ENCODE peak calls at places on chromosomes 5 and 9, in ten cellular contexts. N is esophagus squamous epithelium, T is kidney, I is astrocyte, Y is endothelial cell of umbilical vein, C is colonic mucosa, V is adipocyte, B is kidney epithelial cell, E is brain microvascular endothelial cell, Q is neuronal stem cell. D is an unnamed sample. For H3K36me3, the result is how much of the 10 kb centered on the place peaks cover.

GRCh38 chr5:178278358-178279023 is 45.9 kb upstream of the PHYKPL start:
- DNase-seq in N (no peak), T (peak), I (no peak), Y (no peak), C (no peak), V (no peak), B (no peak), E (no peak), Q (no peak), D (no peak)

GRCh38 chr5:81631124-81631523 is 119.8 kb downstream of the SSBP2 start:
- DNase-seq in N (no peak), T (no peak), I (no peak), Y (no peak), C (no peak), V (no peak), B (no peak), E (no peak), Q (no peak), D (no peak)

GRCh38 chr9:82829818-82830217 is 233.1 kb downstream of the RASEF start:
- DNase-seq in N (no peak), T (no peak), I (no peak), Y (no peak), C (no peak), V (no peak), B (no peak), E (no peak), Q (no peak), D (no peak)

GRCh38 chr5:96381526-96381925 is 51.5 kb downstream of the PCSK1 start:
- DNase-seq in N (no peak), T (no peak), I (no peak), Y (no peak), C (peak), V (no peak), B (no peak), E (no peak), Q (no peak), D (no peak)

GRCh38 chr9:95736370-95736769 is 139.1 kb upstream of the ERCC6L2 start:
- DNase-seq in N (no peak), T (no peak), I (no peak), Y (no peak), C (no peak), V (no peak), B (no peak), E (no peak), Q (no peak), D (no peak)

GRCh38 chr5:52963636-52964035 is 25.5 kb upstream of the ITGA2 start:
- DNase-seq in N (no peak), T (no peak), I (no peak), Y (no peak), C (no peak), V (no peak), B (no peak), E (no peak), Q (no peak), D (peak)

GRCh38 chr5:36558652-36559051 is 47.8 kb upstream of the SLC1A3 start:
- DNase-seq in N (no peak), T (no peak), I (no peak), Y (no peak), C (no peak), V (no peak), B (no peak), E (no peak), Q (no peak), D (no peak)

GRCh38 chr9:101028346-101029299 is at the start of gene PLPPR1:
- DNase-seq in N (no peak), T (peak), I (peak), Y (peak), C (peak), V (peak), B (peak), E (peak), Q (peak), D (no peak)

GRCh38 chr5:53430618-53431252 is 49.7 kb upstream of the FST start:
- DNase-seq in N (no peak), T (no peak), I (peak), Y (peak), C (no peak), V (peak), B (no peak), E (peak), Q (no peak), D (no peak)

GRCh38 chr5:87136096-87136495 is 131.6 kb upstream of the RASA1 start:
- DNase-seq in N (no peak), T (no peak), I (peak), Y (no peak), C (no peak), V (no peak), B (no peak), E (no peak), Q (no peak), D (no peak)

GRCh38 chr9:16828335-16829281 is 41.9 kb downstream of the BNC2 start:
- DNase-seq in N (no peak), T (peak), I (peak), Y (peak), C (peak), V (peak), B (peak), E (peak), Q (peak), D (no peak)

GRCh38 chr9:76403352-76403751 is 9.1 kb upstream of the RFK start:
- DNase-seq in N (no peak), T (no peak), I (peak), Y (peak), C (no peak), V (peak), B (peak), E (peak), Q (no peak), D (peak)

GRCh38 chr9:94805585-94805984 is 79.1 kb downstream of the AOPEP start:
- DNase-seq in N (no peak), T (no peak), I (peak), Y (peak), C (peak), V (peak), B (no peak), E (peak), Q (no peak), D (peak)

GRCh38 chr5:144582046-144582445 is 411.4 kb downstream of the KCTD16 start:
- DNase-seq in N (no peak), T (no peak), I (no peak), Y (no peak), C (no peak), V (no peak), B (no peak), E (no peak), Q (no peak), D (no peak)

GRCh38 chr9:108698801-108699200 is 157.0 kb downstream of the ACTL7B start:
- DNase-seq in N (no peak), T (no peak), I (no peak), Y (no peak), C (no peak), V (no peak), B (no peak), E (no peak), Q (no peak), D (no peak)

GRCh38 chr9:26058111-26058895 is 380.1 kb upstream of the TUSC1 start:
- DNase-seq in N (no peak), T (no peak), I (peak), Y (no peak), C (no peak), V (peak), B (peak), E (no peak), Q (no peak), D (no peak)

GRCh38 chr9:12775963-12776774 is 1.3 kb downstream of the LURAP1L start:
- DNase-seq in N (no peak), T (peak), I (peak), Y (peak), C (peak), V (peak), B (peak), E (peak), Q (peak), D (peak)

GRCh38 chr5:168357881-168358280 is 66.4 kb downstream of the WWC1 start:
- DNase-seq in N (no peak), T (no peak), I (peak), Y (no peak), C (no peak), V (no peak), B (no peak), E (no peak), Q (no peak), D (no peak)

GRCh38 chr5:102590467-102590866 is 91.7 kb upstream of the SLCO6A1 start:
- DNase-seq in N (no peak), T (no peak), I (no peak), Y (no peak), C (no peak), V (no peak), B (no peak), E (no peak), Q (no peak), D (no peak)

GRCh38 chr5:90550963-90551362 is 7.6 kb upstream of the ADGRV1 start:
- DNase-seq in N (no peak), T (no peak), I (no peak), Y (no peak), C (no peak), V (no peak), B (no peak), E (no peak), Q (no peak), D (no peak)

GRCh38 chr9:35553670-35554543 is 51.2 kb upstream of the TESK1 start:
- DNase-seq in N (no peak), T (peak), I (peak), Y (peak), C (peak), V (peak), B (no peak), E (peak), Q (peak), D (peak)

GRCh38 chr5:6468870-6469269 is 20.2 kb downstream of the UBE2QL1 start:
- DNase-seq in N (no peak), T (no peak), I (no peak), Y (no peak), C (no peak), V (no peak), B (no peak), E (no peak), Q (no peak), D (no peak)

GRCh38 chr5:177317959-177318377 is 6.3 kb upstream of the MXD3 start:
- DNase-seq in N (no peak), T (peak), I (peak), Y (peak), C (peak), V (peak), B (no peak), E (peak), Q (peak), D (peak)

GRCh38 chr9:127358023-127358535 is 38.9 kb upstream of the SLC2A8 start:
- DNase-seq in N (no peak), T (no peak), I (no peak), Y (no peak), C (no peak), V (no peak), B (no peak), E (no peak), Q (no peak), D (no peak)

GRCh38 chr5:112684121-112684520 is 53.6 kb upstream of the APC start:
- DNase-seq in N (no peak), T (no peak), I (no peak), Y (no peak), C (no peak), V (no peak), B (no peak), E (no peak), Q (no peak), D (no peak)

GRCh38 chr5:135154197-135154596 is 120.2 kb upstream of the PITX1 start:
- DNase-seq in N (no peak), T (no peak), I (no peak), Y (no peak), C (no peak), V (peak), B (no peak), E (no peak), Q (no peak), D (peak)

GRCh38 chr9:86667307-86667706 is 280.0 kb downstream of the GAS1 start:
- DNase-seq in N (no peak), T (no peak), I (peak), Y (no peak), C (no peak), V (no peak), B (no peak), E (peak), Q (no peak), D (no peak)

GRCh38 chr9:130143974-130144373 is 28.2 kb upstream of the NCS1 start:
- DNase-seq in N (no peak), T (no peak), I (peak), Y (no peak), C (no peak), V (no peak), B (no peak), E (peak), Q (no peak), D (no peak)

GRCh38 chr5:23825196-23825595 is 317.8 kb downstream of the PRDM9 start:
- DNase-seq in N (no peak), T (no peak), I (no peak), Y (no peak), C (no peak), V (no peak), B (no peak), E (no peak), Q (no peak), D (no peak)

GRCh38 chr9:135087489-135087791 is at the start of gene OLFM1:
- DNase-seq in N (no peak), T (peak), I (peak), Y (peak), C (peak), V (peak), B (no peak), E (peak), Q (peak), D (no peak)

GRCh38 chr5:109959652-109960051 is 269.9 kb downstream of the MAN2A1 start:
- DNase-seq in N (no peak), T (no peak), I (no peak), Y (no peak), C (no peak), V (no peak), B (no peak), E (no peak), Q (no peak), D (no peak)

GRCh38 chr5:17511775-17512325 is 6.3 kb upstream of the TAF11L3 start:
- DNase-seq in N (no peak), T (peak), I (no peak), Y (no peak), C (no peak), V (no peak), B (no peak), E (no peak), Q (no peak), D (no peak)

GRCh38 chr5:159301351-159301911 is 28.9 kb downstream of the IL12B start:
- DNase-seq in N (no peak), T (no peak), I (peak), Y (no peak), C (no peak), V (peak), B (no peak), E (no peak), Q (no peak), D (no peak)

DNA sequence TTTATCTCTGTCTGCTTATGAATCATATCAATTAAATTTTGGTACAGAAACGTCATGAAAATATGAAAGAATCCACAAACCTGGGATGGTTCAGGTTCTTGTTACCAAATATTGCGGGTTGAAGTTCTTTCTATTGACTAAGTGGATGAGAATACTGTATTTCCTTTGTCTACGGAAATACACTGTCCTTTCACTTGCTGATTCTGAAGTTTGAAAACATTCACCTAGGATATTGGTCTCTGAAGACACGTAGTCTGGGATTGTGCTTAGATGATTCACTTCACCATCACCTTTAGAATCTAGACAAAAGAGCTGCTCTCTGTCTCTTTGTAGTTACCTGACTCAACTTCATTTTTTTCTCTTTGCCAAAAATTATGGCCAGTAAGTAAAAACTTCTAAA is 222.4 kb downstream of the FBN2 start:
- DNase-seq in N (no peak), T (no peak), I (no peak), Y (no peak), C (no peak), V (no peak), B (no peak), E (no peak), Q (no peak), D (no peak)
- H3K36me3 ChIP-seq in N (under half), T (under half), I (under half), Y (under half), C (under half), V (half or more), B (under half), E (under half), Q (under half), D (under half)

GRCh38 chr9:104819033-104819432 is 55.1 kb downstream of the NIPSNAP3B start:
- DNase-seq in N (no peak), T (no peak), I (no peak), Y (no peak), C (no peak), V (no peak), B (no peak), E (no peak), Q (no peak), D (no peak)
- H3K36me3 ChIP-seq in N (half or more), T (under half), I (half or more), Y (under half), C (under half), V (half or more), B (under half), E (half or more), Q (half or more), D (half or more)

DNA sequence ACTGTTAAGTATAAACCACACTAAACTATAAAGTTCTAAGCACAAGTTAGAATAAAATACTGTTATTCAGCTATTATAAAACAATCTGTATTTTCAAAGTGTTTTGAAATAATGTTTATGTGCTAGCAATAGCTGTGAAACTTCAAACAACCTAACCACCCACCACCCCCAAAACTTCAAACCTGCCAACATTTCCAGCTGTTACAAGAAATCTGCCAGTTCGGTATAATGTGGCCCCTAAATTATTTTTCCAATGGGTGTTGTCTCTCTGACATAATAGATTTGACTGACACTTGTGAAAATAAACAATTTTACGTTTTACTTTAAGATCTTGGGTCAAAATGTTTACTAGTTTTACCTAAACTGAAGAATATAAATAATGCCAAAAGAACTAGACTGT is 24.7 kb downstream of the MAPKAP1 start:
- DNase-seq in N (no peak), T (no peak), I (no peak), Y (no peak), C (no peak), V (no peak), B (no peak), E (no peak), Q (no peak), D (no peak)
- H3K36me3 ChIP-seq in N (under half), T (under half), I (under half), Y (under half), C (under half), V (under half), B (under half), E (under half), Q (under half), D (under half)

DNA sequence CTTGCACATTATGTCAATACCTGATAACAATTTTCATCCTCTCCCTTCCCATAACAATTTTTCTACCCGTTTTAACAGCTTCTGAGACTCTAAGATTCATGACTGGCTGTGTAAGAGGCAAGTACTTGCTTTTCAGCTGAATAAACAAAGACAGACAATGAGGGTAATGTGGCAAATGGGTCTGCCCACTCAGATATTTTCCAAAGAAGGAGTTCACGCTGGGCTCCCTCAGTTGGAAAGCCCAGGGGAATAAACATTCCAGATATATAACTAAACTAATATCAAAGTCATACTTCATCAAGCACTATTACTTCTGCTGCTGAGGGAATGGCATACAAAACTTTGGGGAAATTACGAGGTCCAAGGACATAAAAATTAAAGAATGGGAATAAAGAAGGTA is 24.4 kb downstream of the MEGF9 start:
- DNase-seq in N (no peak), T (no peak), I (peak), Y (peak), C (no peak), V (no peak), B (peak), E (peak), Q (peak), D (no peak)
- H3K36me3 ChIP-seq in N (under half), T (under half), I (under half), Y (under half), C (under half), V (under half), B (under half), E (under half), Q (under half), D (under half)

DNA sequence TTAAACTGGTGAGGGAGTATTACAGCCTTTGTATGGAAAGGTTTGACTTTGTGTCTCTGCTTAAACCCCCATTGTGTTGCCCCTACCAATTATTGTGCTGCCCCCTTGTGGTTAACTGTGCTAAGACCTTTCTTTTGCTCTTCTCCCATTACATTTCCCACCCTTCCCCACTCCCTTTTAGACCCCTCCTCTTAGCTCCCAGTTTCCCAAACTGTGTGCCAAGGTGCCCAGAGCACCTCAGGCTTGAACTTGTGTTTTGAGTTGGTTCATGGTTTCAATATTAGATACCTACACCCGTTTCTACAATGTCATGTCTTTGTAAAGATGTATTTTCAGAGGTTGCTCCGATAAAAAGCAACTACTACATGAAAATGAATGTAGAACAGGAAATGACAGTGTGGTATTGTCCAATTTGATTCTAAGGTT is 2.9 kb downstream of the JAK2 start:
- DNase-seq in N (no peak), T (no peak), I (peak), Y (peak), C (peak), V (peak), B (no peak), E (peak), Q (peak), D (peak)
- H3K36me3 ChIP-seq in N (under half), T (under half), I (under half), Y (under half), C (under half), V (under half), B (under half), E (under half), Q (under half), D (under half)

GRCh38 chr5:147412561-147412960 is 97.3 kb downstream of the DPYSL3 start:
- DNase-seq in N (no peak), T (no peak), I (no peak), Y (no peak), C (no peak), V (no peak), B (no peak), E (no peak), Q (no peak), D (no peak)

GRCh38 chr5:147417133-147417813 is 92.6 kb downstream of the DPYSL3 start:
- DNase-seq in N (no peak), T (no peak), I (peak), Y (peak), C (peak), V (peak), B (no peak), E (peak), Q (no peak), D (no peak)

GRCh38 chr5:147418613-147419012 is 91.3 kb downstream of the DPYSL3 start:
- DNase-seq in N (no peak), T (no peak), I (no peak), Y (no peak), C (no peak), V (no peak), B (no peak), E (no peak), Q (no peak), D (no peak)

GRCh38 chr5:147413266-147413665 is 96.6 kb downstream of the DPYSL3 start:
- DNase-seq in N (no peak), T (no peak), I (peak), Y (no peak), C (no peak), V (no peak), B (no peak), E (no peak), Q (no peak), D (no peak)

DNA sequence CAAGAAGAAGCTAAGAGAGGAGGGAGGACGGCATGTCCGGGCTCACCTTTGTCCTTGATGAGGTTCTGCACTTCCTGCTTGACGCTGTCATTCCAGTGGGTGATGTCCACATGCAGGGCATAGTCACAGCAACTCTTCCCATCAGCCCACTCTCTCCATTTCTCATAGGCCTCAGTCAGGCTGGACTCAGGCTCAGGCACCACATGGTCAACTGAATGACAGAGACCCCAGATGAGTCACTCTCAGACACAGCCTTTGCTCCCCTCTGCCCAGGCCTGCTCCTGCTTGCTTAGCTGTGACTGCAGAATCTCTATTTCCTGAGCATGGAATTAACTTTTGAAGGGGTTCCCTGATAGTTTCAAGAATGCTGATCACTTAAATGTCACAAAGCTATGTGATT is 94.2 kb downstream of the DPYSL3 start:
- DNase-seq in N (no peak), T (no peak), I (peak), Y (no peak), C (no peak), V (no peak), B (no peak), E (no peak), Q (no peak), D (no peak)
- H3K36me3 ChIP-seq in N (under half), T (under half), I (under half), Y (under half), C (under half), V (under half), B (under half), E (under half), Q (half or more), D (under half)